ENCODE peak calls at places on chromosomes 13 and 19, in four cellular contexts. One of them, this sample, is unnamed.

GRCh38 chr13:85659493-85659892 is 139.7 kb downstream of the SLITRK6 start:
- DNase-seq in fibroblast of mammary gland: no peak
- DNase-seq in epithelial cell of esophagus: peak
- DNase-seq in CD4-positive, alpha-beta T cell: no peak
- DNase-seq in this sample: no peak

GRCh38 chr19:46979770-46980105 is 39.9 kb upstream of the NPAS1 start:
- DNase-seq in fibroblast of mammary gland: no peak
- DNase-seq in epithelial cell of esophagus: no peak
- DNase-seq in CD4-positive, alpha-beta T cell: no peak
- DNase-seq in this sample: no peak

GRCh38 chr19:41288898-41289505 is 21.0 kb upstream of the CCDC97 start:
- DNase-seq in fibroblast of mammary gland: no peak
- DNase-seq in epithelial cell of esophagus: no peak
- DNase-seq in CD4-positive, alpha-beta T cell: no peak
- DNase-seq in this sample: no peak

GRCh38 chr19:54102421-54103169 is at the start of gene NDUFA3:
- DNase-seq in fibroblast of mammary gland: peak
- DNase-seq in epithelial cell of esophagus: peak
- DNase-seq in CD4-positive, alpha-beta T cell: peak
- DNase-seq in this sample: peak

GRCh38 chr13:81058916-81059290 is 718.0 kb upstream of the SPRY2 start:
- DNase-seq in fibroblast of mammary gland: peak
- DNase-seq in epithelial cell of esophagus: peak
- DNase-seq in CD4-positive, alpha-beta T cell: no peak
- DNase-seq in this sample: no peak

GRCh38 chr13:75195479-75196111 is 286.4 kb downstream of the TBC1D4 start:
- DNase-seq in fibroblast of mammary gland: no peak
- DNase-seq in epithelial cell of esophagus: no peak
- DNase-seq in CD4-positive, alpha-beta T cell: no peak
- DNase-seq in this sample: no peak

GRCh38 chr13:98575009-98575866 is 1.7 kb downstream of the STK24 start:
- DNase-seq in fibroblast of mammary gland: no peak
- DNase-seq in epithelial cell of esophagus: no peak
- DNase-seq in CD4-positive, alpha-beta T cell: no peak
- DNase-seq in this sample: no peak

GRCh38 chr19:38350883-38351282 is 15.3 kb downstream of the CATSPERG start:
- DNase-seq in fibroblast of mammary gland: no peak
- DNase-seq in epithelial cell of esophagus: no peak
- DNase-seq in CD4-positive, alpha-beta T cell: no peak
- DNase-seq in this sample: no peak

DNA sequence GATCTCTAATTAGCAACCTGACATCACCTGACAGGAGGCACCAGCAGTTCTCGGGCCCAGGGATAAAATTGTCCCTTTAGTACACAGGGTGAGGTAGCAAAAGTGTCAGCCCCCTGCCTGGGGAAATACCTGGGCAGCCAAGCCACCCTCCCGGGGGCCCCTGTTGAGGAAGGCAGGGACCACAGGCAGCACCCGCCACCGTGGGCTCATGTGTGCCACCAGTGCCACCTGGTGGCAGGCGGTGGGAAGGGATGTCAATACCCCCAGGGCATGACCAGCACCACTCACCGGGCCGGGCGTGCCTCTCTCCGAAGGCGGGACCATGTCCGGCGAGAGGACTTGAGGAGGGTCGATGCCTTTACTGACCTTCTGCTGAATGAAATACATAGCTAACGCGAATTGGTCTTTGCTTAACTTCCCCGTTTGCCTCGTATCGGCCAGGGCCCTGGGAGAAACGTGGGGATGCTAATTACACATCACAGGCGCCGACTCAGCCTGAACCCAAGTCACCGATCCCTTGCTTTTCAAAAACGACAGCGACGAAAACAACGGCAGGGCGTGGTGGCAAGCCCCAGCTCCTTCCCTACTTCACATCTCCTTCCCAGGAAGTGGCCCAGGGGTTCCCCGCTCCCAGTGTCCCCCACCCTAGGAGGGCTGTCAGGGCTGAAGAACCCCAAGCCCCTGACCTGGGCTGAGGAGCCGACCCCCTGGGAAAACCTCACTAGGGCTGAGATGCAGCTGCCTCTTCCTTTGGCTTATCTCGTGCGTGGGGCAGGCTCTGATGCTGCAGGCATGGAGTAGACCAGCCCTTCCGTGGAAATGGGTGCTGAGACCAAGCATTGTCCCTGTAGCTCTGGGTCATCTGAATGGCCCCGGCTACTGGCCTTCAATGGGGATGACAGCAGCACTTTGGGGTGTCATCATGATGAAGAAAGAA is 53.8 kb downstream of the EPS15L1 start:
- DNase-seq in fibroblast of mammary gland: peak
- DNase-seq in epithelial cell of esophagus: peak
- DNase-seq in CD4-positive, alpha-beta T cell: peak
- DNase-seq in this sample: peak
- TF ChIP-seq CTCF in fibroblast of mammary gland: peak
- TF ChIP-seq CTCF in epithelial cell of esophagus: peak
- TF ChIP-seq CTCF in CD4-positive, alpha-beta T cell: peak
- TF ChIP-seq CTCF in this sample: peak

GRCh38 chr19:10828981-10829821 is 6.8 kb downstream of the TMED1 start:
- DNase-seq in fibroblast of mammary gland: no peak
- DNase-seq in epithelial cell of esophagus: no peak
- DNase-seq in CD4-positive, alpha-beta T cell: no peak
- DNase-seq in this sample: no peak
- TF ChIP-seq CTCF in fibroblast of mammary gland: peak
- TF ChIP-seq CTCF in epithelial cell of esophagus: no peak
- TF ChIP-seq CTCF in CD4-positive, alpha-beta T cell: no peak
- TF ChIP-seq CTCF in this sample: no peak

GRCh38 chr19:18294467-18294864 is 13.0 kb upstream of the JUND start:
- DNase-seq in fibroblast of mammary gland: no peak
- DNase-seq in epithelial cell of esophagus: peak
- DNase-seq in CD4-positive, alpha-beta T cell: peak
- DNase-seq in this sample: no peak
- TF ChIP-seq CTCF in fibroblast of mammary gland: no peak
- TF ChIP-seq CTCF in epithelial cell of esophagus: no peak
- TF ChIP-seq CTCF in CD4-positive, alpha-beta T cell: no peak
- TF ChIP-seq CTCF in this sample: no peak

DNA sequence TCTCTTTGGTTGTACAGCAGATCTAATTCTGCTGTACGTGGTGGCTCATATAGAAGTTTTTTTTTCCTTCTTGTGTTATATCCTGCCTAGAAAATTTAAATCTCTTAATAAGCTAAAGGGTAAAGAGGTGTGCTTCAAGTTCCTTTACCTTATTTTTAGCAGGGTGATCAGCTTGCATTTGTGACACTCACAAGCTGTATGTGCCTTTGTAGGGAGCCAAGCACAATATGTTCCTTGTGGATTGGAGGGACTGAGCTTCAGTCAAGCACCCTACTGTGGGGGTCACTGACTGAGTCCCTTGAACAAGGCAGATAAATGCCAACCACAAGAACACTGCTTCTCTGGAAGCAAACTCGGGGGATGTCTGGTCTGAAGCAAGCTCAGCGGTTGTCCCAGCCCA is 12.6 kb upstream of the ERICH6B start:
- DNase-seq in fibroblast of mammary gland: no peak
- DNase-seq in epithelial cell of esophagus: no peak
- DNase-seq in CD4-positive, alpha-beta T cell: no peak
- DNase-seq in this sample: no peak
- TF ChIP-seq CTCF in fibroblast of mammary gland: no peak
- TF ChIP-seq CTCF in epithelial cell of esophagus: no peak
- TF ChIP-seq CTCF in CD4-positive, alpha-beta T cell: no peak
- TF ChIP-seq CTCF in this sample: no peak

DNA sequence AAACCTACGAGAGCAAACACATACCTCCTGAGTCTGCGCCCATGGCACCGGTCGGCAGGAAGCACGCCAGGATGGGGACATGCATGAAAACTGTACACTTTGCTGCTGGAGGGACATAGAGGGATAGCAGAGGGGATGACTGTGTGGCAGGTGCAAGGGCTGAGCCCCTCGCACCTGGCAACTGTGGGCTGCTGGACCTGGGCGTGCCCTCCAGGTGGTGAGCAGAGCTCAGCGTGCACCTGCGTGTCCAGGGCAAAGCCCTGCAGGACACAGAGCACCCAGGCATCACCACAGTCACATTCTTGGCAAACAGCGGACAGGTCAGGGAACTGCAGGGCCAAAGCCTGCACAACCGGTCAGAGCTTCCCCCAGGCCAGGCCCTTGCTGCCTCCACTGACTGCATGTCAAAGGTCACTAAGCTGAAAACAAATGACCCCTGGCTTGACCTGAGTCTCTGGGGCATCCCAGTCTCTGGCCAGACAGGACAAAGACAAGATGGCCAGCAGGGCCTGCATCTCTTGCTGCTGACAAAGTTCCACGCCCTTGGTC is 9.0 kb upstream of the ISYNA1 start:
- DNase-seq in fibroblast of mammary gland: no peak
- DNase-seq in epithelial cell of esophagus: no peak
- DNase-seq in CD4-positive, alpha-beta T cell: no peak
- DNase-seq in this sample: no peak
- TF ChIP-seq CTCF in fibroblast of mammary gland: no peak
- TF ChIP-seq CTCF in epithelial cell of esophagus: no peak
- TF ChIP-seq CTCF in CD4-positive, alpha-beta T cell: no peak
- TF ChIP-seq CTCF in this sample: no peak

DNA sequence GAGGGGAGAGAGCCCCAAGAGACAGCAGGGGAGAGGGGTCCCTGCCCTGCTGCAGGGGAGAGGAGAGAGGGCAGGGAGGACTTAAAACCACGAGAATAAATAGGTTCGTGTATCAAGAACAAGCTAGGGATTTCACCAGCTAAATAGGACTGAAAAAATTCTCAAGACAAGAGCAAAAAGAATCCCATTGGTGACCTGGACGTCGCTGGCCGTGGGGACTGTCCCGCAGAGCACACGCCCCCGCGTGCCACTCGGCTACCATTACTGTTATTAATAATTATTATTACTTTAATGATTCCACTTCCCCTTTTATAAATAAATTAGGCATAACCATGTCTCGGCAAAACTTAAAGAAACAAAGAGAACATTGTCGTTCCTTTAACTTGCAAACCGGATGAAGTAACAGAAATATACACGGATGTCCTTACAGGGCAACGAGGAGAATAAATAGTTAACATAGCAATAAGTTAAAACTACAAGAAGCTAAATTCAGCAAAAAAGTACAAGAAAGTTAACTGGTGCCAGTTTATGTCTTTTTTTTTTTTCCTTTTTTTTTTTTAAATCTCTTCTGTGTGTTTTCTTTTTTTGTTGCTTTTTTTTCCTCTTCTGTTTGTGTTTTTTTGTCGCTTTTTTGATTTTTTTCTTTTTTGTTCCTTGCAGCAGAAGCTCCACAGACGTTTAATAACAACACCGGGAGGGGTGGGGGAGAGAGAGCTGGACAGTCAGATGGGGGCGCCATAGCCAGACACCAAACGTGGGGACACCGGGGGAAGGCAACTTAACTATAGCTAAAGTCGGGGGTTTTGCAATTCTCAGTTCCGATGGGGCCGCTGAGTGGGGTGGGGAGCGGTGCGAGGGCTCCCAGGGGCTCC is 16.7 kb downstream of the PRKCSH start:
- DNase-seq in fibroblast of mammary gland: no peak
- DNase-seq in epithelial cell of esophagus: no peak
- DNase-seq in CD4-positive, alpha-beta T cell: no peak
- DNase-seq in this sample: no peak
- TF ChIP-seq CTCF in fibroblast of mammary gland: no peak
- TF ChIP-seq CTCF in epithelial cell of esophagus: no peak
- TF ChIP-seq CTCF in CD4-positive, alpha-beta T cell: no peak
- TF ChIP-seq CTCF in this sample: no peak

DNA sequence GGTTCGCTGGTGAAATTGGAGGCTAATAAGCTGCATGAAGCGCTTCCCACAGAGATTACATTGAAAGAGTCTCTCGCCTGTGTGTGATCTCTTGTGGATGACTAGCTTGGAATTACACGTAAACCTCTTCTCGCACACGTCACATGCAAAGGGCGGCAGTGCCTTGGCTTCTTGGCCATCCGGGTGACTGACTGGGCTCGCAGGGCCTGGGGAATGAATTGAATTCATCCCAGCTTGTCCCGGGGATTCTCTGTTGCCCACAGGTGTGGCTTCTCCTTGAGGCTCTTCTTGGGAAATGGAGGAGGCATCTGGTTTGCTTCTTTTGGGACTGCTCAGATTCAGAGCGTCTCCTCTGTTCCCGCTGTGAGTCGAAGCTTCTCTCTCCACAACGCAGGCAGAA is 19.8 kb downstream of the ZSCAN5C start:
- DNase-seq in fibroblast of mammary gland: no peak
- DNase-seq in epithelial cell of esophagus: no peak
- DNase-seq in CD4-positive, alpha-beta T cell: no peak
- DNase-seq in this sample: no peak
- TF ChIP-seq CTCF in fibroblast of mammary gland: no peak
- TF ChIP-seq CTCF in epithelial cell of esophagus: no peak
- TF ChIP-seq CTCF in CD4-positive, alpha-beta T cell: no peak
- TF ChIP-seq CTCF in this sample: no peak

GRCh38 chr19:45216677-45217076 is 28.5 kb downstream of the EXOC3L2 start:
- DNase-seq in fibroblast of mammary gland: no peak
- DNase-seq in epithelial cell of esophagus: no peak
- DNase-seq in CD4-positive, alpha-beta T cell: no peak
- DNase-seq in this sample: no peak

GRCh38 chr19:45217957-45218334 is 27.3 kb downstream of the EXOC3L2 start:
- DNase-seq in fibroblast of mammary gland: no peak
- DNase-seq in epithelial cell of esophagus: no peak
- DNase-seq in CD4-positive, alpha-beta T cell: no peak
- DNase-seq in this sample: no peak

GRCh38 chr19:45218887-45219780 is 26.1 kb downstream of the EXOC3L2 start:
- DNase-seq in fibroblast of mammary gland: no peak
- DNase-seq in epithelial cell of esophagus: no peak
- DNase-seq in CD4-positive, alpha-beta T cell: no peak
- DNase-seq in this sample: no peak

GRCh38 chr19:45217193-45217956 is 27.8 kb downstream of the EXOC3L2 start:
- DNase-seq in fibroblast of mammary gland: no peak
- DNase-seq in epithelial cell of esophagus: no peak
- DNase-seq in CD4-positive, alpha-beta T cell: no peak
- DNase-seq in this sample: no peak

DNA sequence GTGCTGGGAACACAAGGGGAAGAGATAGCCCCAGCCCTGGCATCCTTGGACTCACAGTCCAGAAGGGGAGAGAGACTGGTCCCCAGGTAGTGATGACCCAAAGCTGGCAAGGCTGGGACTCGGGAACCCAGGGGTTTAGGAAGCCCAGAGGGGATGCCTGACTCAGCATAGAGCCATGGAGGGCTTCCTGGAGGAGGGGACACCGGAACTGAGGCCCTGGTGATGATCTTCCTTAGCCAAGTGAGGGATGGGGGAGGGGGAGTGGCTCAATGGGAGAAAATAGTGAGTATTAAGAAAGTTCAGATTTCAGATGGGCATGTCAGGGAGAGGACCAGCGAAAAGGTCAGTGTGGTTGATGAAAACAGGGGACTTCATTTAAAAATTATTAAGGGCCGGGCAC is 26.8 kb downstream of the EXOC3L2 start:
- DNase-seq in fibroblast of mammary gland: no peak
- DNase-seq in epithelial cell of esophagus: no peak
- DNase-seq in CD4-positive, alpha-beta T cell: no peak
- DNase-seq in this sample: no peak
- TF ChIP-seq CTCF in fibroblast of mammary gland: no peak
- TF ChIP-seq CTCF in epithelial cell of esophagus: no peak
- TF ChIP-seq CTCF in CD4-positive, alpha-beta T cell: no peak
- TF ChIP-seq CTCF in this sample: no peak

GRCh38 chr19:48750351-48750750 is 2.1 kb downstream of the FUT1 start:
- DNase-seq in fibroblast of mammary gland: no peak
- DNase-seq in epithelial cell of esophagus: no peak
- DNase-seq in CD4-positive, alpha-beta T cell: no peak
- DNase-seq in this sample: no peak

GRCh38 chr19:48754950-48755645 is at the start of gene FGF21:
- DNase-seq in fibroblast of mammary gland: no peak
- DNase-seq in epithelial cell of esophagus: no peak
- DNase-seq in CD4-positive, alpha-beta T cell: no peak
- DNase-seq in this sample: no peak

GRCh38 chr19:48750771-48751504 is 1.5 kb downstream of the FUT1 start:
- DNase-seq in fibroblast of mammary gland: no peak
- DNase-seq in epithelial cell of esophagus: no peak
- DNase-seq in CD4-positive, alpha-beta T cell: no peak
- DNase-seq in this sample: no peak

GRCh38 chr19:48751835-48752510 is 468 bp downstream of the FUT1 start:
- DNase-seq in fibroblast of mammary gland: no peak
- DNase-seq in epithelial cell of esophagus: no peak
- DNase-seq in CD4-positive, alpha-beta T cell: no peak
- DNase-seq in this sample: no peak

GRCh38 chr19:48752511-48753365 is at the start of gene FUT1:
- DNase-seq in fibroblast of mammary gland: no peak
- DNase-seq in epithelial cell of esophagus: peak
- DNase-seq in CD4-positive, alpha-beta T cell: no peak
- DNase-seq in this sample: no peak
- TF ChIP-seq CTCF in fibroblast of mammary gland: no peak
- TF ChIP-seq CTCF in epithelial cell of esophagus: no peak
- TF ChIP-seq CTCF in CD4-positive, alpha-beta T cell: no peak
- TF ChIP-seq CTCF in this sample: no peak

This sample was measured in omental fat pad.